ENCODE peak calls at places on chromosomes 6 and 20, in ten cellular contexts. I, P, C, O, M, Q, J, D, G and W are unnamed samples.

GRCh38 chr20:19936801-19937583 is 80.2 kb upstream of the NAA20 start:
- DNase-seq in I (no peak), P (no peak), C (no peak), O (no peak), M (no peak), Q (no peak), J (no peak), D (no peak), G (no peak), W (no peak)

GRCh38 chr6:123316733-123317323 is 319.9 kb downstream of the TRDN start:
- DNase-seq in I (no peak), P (peak), C (no peak), O (no peak), M (no peak), Q (peak), J (peak), D (no peak), G (no peak), W (no peak)

GRCh38 chr6:38593419-38593818 is 46.3 kb downstream of the BTBD9 start:
- DNase-seq in I (no peak), P (no peak), C (no peak), O (no peak), M (no peak), Q (no peak), J (no peak), D (no peak), G (no peak), W (no peak)

GRCh38 chr6:100948381-100949133 is 67.4 kb upstream of the ASCC3 start:
- DNase-seq in I (no peak), P (no peak), C (no peak), O (peak), M (no peak), Q (no peak), J (no peak), D (no peak), G (no peak), W (no peak)

GRCh38 chr6:53056273-53056672 is 8.9 kb upstream of the FBXO9 start:
- DNase-seq in I (no peak), P (no peak), C (no peak), O (no peak), M (peak), Q (no peak), J (no peak), D (no peak), G (no peak), W (no peak)

GRCh38 chr6:19028201-19028600 is 641.1 kb downstream of the RNF144B start:
- DNase-seq in I (no peak), P (no peak), C (no peak), O (no peak), M (no peak), Q (no peak), J (no peak), D (no peak), G (no peak), W (no peak)

GRCh38 chr20:37673429-37673828 is 20.4 kb upstream of the CTNNBL1 start:
- DNase-seq in I (no peak), P (no peak), C (no peak), O (no peak), M (peak), Q (no peak), J (no peak), D (no peak), G (no peak), W (no peak)

GRCh38 chr6:312704-313485 is 20.6 kb downstream of the DUSP22 start:
- DNase-seq in I (no peak), P (no peak), C (no peak), O (no peak), M (no peak), Q (no peak), J (no peak), D (no peak), G (no peak), W (peak)

GRCh38 chr20:4444404-4444803 is 277.3 kb upstream of the PRND start:
- DNase-seq in I (no peak), P (no peak), C (no peak), O (peak), M (no peak), Q (peak), J (no peak), D (no peak), G (no peak), W (no peak)

GRCh38 chr20:19775353-19776201 is 17.5 kb downstream of the RIN2 start:
- DNase-seq in I (no peak), P (peak), C (no peak), O (peak), M (no peak), Q (peak), J (no peak), D (peak), G (no peak), W (no peak)